ENCODE peak calls at places on chromosome 1, in nine cellular contexts. Q is A673, H is tibial nerve, N is MM.1S, S is prostate gland, V is fibroblast of mammary gland, C is GM23338, X is esophagus squamous epithelium, F is AG09309. U is an unnamed sample.

GRCh38 chr1:243287128-243287470 is 31.3 kb downstream of the SDCCAG8 start:
- DNase-seq in N (no peak), X (no peak), F (no peak), Q (no peak), C (no peak), H (no peak), S (no peak), V (peak; percentile 58), U (no peak)

GRCh38 chr1:155455588-155456195 is 106.9 kb downstream of the ASH1L start:
- DNase-seq in X (no peak), H (no peak), V (peak; percentile 70), Q (peak; percentile 42), F (no peak), S (no peak), C (no peak), N (no peak), U (no peak)

GRCh38 chr1:216193839-216194443 is 229.3 kb downstream of the USH2A start:
- DNase-seq in C (peak; percentile 46), Q (peak; percentile 25), N (no peak), X (no peak), V (no peak), S (no peak), H (no peak), F (no peak), U (peak; percentile 1)

GRCh38 chr1:31596737-31597097 is 20.4 kb downstream of the TINAGL1 start:
- DNase-seq in C (no peak), H (no peak), N (no peak), V (no peak), F (no peak), Q (no peak), X (no peak), S (no peak), U (no peak)

GRCh38 chr1:234658143-234658542 is 48.2 kb upstream of the IRF2BP2 start:
- DNase-seq in C (peak; percentile 23), N (no peak), S (peak; percentile 54), F (peak; percentile 46), H (no peak), V (peak; percentile 70), Q (no peak), X (no peak), U (no peak)

GRCh38 chr1:230171337-230172015 is 104.4 kb downstream of the GALNT2 start:
- DNase-seq in S (no peak), Q (no peak), H (no peak), V (peak; percentile 63), C (no peak), F (no peak), N (no peak), X (no peak), U (no peak)

GRCh38 chr1:17682403-17682802 is 72.7 kb upstream of the ACTL8 start:
- DNase-seq in C (no peak), S (peak; percentile 43), X (no peak), N (no peak), Q (no peak), H (no peak), V (no peak), F (no peak), U (no peak)

GRCh38 chr1:83554174-83554573 is 444.8 kb downstream of the TTLL7 start:
- DNase-seq in F (no peak), Q (no peak), V (peak; percentile 47), X (no peak), H (no peak), N (no peak), C (peak; percentile 54), S (no peak), U (peak; percentile 1)

GRCh38 chr1:52530563-52531144 is 22.2 kb downstream of the TUT4 start:
- DNase-seq in N (no peak), Q (no peak), C (no peak), S (no peak), H (no peak), F (no peak), V (no peak), X (no peak), U (no peak)

GRCh38 chr1:22224631-22225030 is 81.7 kb upstream of the WNT4 start:
- DNase-seq in C (no peak), X (no peak), H (no peak), F (no peak), N (no peak), V (no peak), Q (no peak), S (no peak), U (no peak)

DNA sequence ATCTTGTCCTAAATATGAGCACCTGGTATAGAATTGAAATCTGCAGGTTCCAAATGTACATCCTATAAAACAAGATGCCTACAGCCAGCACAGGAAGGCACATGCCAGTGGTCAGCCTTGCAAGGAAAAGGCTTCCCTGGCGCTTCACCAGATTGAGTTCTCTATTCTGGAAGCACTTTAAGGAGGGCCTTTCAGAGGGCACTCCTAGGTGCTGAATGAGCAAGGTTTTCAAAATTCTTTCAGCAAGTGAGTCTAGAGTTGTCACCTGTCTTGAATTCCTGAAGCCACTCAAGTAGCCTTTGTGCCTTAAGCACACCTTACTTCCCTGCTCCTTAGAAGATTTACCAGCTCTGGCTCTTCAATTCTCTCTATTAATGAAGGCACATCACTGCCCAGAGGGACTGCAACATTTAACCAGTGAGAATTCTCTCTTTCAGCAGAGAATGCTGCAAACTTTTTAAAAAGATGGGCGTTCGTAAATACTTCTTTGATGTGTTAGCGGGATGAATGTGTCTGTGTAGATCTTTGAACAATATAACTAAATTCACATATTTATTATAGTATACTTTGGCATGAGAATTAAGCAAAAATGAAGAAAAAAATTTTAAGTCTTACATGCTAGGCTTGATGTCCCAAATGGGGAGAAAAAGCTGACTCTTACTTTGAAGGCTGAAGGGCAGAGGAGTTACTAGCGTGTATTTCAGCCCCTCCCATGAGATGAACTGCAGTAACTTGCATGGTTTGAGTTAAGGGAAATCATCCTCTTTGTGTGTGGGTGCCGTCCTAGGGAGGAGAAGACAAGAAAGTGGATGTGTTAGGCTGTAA is 162.0 kb downstream of the NTPCR start:
- DNase-seq in N (no peak), H (no peak), C (peak; percentile 36), X (no peak), S (no peak), V (no peak), Q (no peak), F (no peak), U (peak; percentile 32)
- H3K4me3 ChIP-seq in N (no peak overlapping the region), H (no peak overlapping the region), C (peak overlapping the region; percentile 12), X (no peak overlapping the region), S (no peak overlapping the region), V (no peak overlapping the region), Q (peak overlapping the region; percentile 21), F (no peak overlapping the region), U (no peak overlapping the region)

DNA sequence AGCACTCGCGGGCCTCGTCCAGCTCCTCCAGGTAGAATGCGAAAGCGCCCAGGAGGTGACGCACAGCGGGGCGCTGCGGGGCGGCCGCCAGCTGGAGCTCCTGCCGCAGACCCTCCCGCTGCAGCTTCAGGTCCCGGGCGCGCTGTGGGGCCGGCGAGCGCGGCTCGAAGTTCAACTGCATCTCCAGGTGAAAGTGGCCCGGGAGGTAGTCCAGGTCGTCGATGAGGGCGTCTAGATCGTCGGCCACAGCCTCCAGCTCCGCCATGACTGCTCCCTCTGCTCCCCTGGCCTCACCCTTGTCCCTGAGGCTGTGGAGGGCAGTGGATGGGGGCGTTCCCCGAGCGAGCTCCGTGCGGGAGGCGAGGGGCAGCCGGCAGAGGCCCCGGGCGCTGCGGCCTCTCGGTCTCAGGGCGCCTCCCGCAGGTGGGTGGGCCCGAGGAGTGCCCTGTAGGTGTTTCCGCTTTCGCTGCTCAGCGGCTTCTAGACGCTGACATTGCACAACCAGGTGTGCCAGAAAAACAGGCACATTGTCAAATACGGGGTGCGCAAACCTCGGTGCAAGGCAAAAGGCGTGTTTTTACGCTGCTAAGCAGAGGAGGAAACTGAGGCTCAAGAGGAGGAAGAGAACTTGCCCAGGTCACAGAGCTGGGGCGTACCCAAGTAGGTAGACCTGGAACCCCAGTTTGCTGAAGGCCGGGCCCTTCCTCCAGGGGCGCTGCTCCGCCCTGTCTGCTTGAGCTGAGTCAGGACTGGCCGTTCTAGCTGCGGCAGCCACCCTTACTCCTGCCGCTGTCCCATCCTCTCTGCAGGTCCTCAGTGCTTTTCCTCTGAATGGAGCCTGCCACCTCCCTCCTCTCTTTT is at the start of gene TTC22:
- DNase-seq in S (peak; percentile 75), X (no peak), Q (peak; percentile 37), C (peak; percentile 80), H (no peak), N (peak; percentile 87), F (no peak), V (no peak), U (peak; percentile 60)
- TF ChIP-seq CTCF in S (no peak), X (peak; percentile 71), Q (peak; percentile 53), C (peak; percentile 62), H (no peak), N (peak; percentile 78), F (peak; percentile 54), V (peak; percentile 39), U (peak; percentile 48)

DNA sequence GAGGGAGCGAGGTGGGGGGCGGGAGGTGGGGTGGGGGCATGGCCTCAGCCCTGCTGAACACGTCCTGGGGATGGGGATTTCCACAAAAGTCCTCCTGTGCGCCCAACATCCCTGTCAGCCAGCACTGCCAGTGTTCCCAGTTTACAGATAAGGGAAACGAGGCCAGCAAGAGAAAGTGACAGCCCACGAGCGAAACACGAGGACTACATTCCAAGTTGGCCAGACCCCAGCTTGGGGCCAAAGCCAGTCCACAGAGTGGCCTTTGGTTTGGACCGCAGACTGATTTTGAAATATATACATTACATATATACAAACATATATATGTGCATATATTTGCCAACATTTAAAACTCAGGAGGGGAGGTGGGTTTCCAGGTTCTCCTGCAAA is 5.0 kb downstream of the FBXO2 start:
- DNase-seq in N (no peak), F (no peak), Q (no peak), X (no peak), H (no peak), C (no peak), V (no peak), S (no peak), U (no peak)
- H3K4me3 ChIP-seq in N (no peak overlapping the region), F (no peak overlapping the region), Q (no peak overlapping the region), X (no peak overlapping the region), H (no peak overlapping the region), C (no peak overlapping the region), V (no peak overlapping the region), S (no peak overlapping the region), U (no peak overlapping the region)

GRCh38 chr1:218363141-218363540 is 18.0 kb downstream of the TGFB2 start:
- DNase-seq in X (no peak), H (no peak), Q (no peak), S (no peak), C (no peak), N (no peak), F (no peak), V (no peak), U (no peak)
- TF ChIP-seq CTCF in X (no peak), H (no peak), Q (no peak), S (no peak), C (no peak), N (no peak), F (no peak), V (no peak), U (no peak)

GRCh38 chr1:172818841-172819527 is 160.1 kb downstream of the FASLG start:
- DNase-seq in S (no peak), N (peak; percentile 95), F (no peak), C (no peak), V (peak; percentile 33), X (peak; percentile 10), Q (no peak), H (no peak), U (peak; percentile 82)
- H3K4me3 ChIP-seq in S (no peak overlapping the region), N (peak overlapping the region; percentile 30), F (no peak overlapping the region), C (no peak overlapping the region), V (no peak overlapping the region), X (no peak overlapping the region), Q (no peak overlapping the region), H (no peak overlapping the region), U (no peak overlapping the region)

U was measured in NB4.